ENCODE peak calls at places on chromosomes 11 and 22, in five cellular contexts. Q is body of pancreas; W is activated naive CD4-positive, alpha-beta T cell treated with anti-CD3 and anti-CD28 coated beads, Interleukin-2, amount 10 ng/mL, durations not matched to agents 7 days and 5 days; X is foreskin fibroblast; J is A549. S is an unnamed sample.

GRCh38 chr11:114291847-114292680 is 4.1 kb upstream of the NNMT start:
- DNase-seq in Q (no peak), J (no peak), W (no peak), X (peak), S (no peak)

GRCh38 chr11:130606181-130606580 is 157.7 kb downstream of the ADAMTS15 start:
- DNase-seq in Q (no peak), W (no peak), J (no peak), X (no peak), S (no peak)

GRCh38 chr22:40183029-40183581 is 5.4 kb downstream of the TNRC6B start:
- DNase-seq in Q (peak), J (no peak), W (peak), X (peak), S (no peak)

GRCh38 chr11:4697583-4697982 is at the start of gene OR51E2:
- DNase-seq in W (no peak), Q (no peak), X (no peak), J (no peak), S (no peak)

GRCh38 chr11:124193221-124193945 is 10.2 kb downstream of the OR10D3 start:
- DNase-seq in J (no peak), W (no peak), X (no peak), Q (no peak), S (no peak)

GRCh38 chr22:31490496-31490925 is 869 bp upstream of the EIF4ENIF1 start:
- DNase-seq in Q (peak), W (peak), X (peak), J (peak), S (peak)

GRCh38 chr11:132249256-132249655 is 878.8 kb downstream of the NTM start:
- DNase-seq in J (no peak), Q (no peak), X (no peak), W (no peak), S (no peak)

GRCh38 chr11:72747456-72747855 is 4.8 kb downstream of the ARAP1 start:
- DNase-seq in W (no peak), X (no peak), J (no peak), Q (no peak), S (no peak)

GRCh38 chr11:68412593-68413475 is 47.7 kb upstream of the PPP6R3 start:
- DNase-seq in J (no peak), Q (peak), X (peak), W (no peak), S (no peak)

GRCh38 chr22:38569972-38570840 is at the start of gene DMC1:
- DNase-seq in Q (peak), X (peak), J (peak), W (peak), S (peak)

GRCh38 chr11:106418786-106419185 is 341.3 kb downstream of the AASDHPPT start:
- DNase-seq in X (no peak), W (no peak), J (no peak), Q (no peak), S (no peak)

GRCh38 chr11:43327987-43328386 is 16.2 kb downstream of the API5 start:
- DNase-seq in X (peak), Q (peak), W (no peak), J (no peak), S (no peak)

GRCh38 chr22:17562906-17563870 is at the start of gene SLC25A18:
- DNase-seq in J (no peak), X (no peak), W (no peak), Q (peak), S (no peak)

GRCh38 chr11:117814766-117815261 is 9.7 kb downstream of the FXYD2 start:
- DNase-seq in J (no peak), W (peak), X (no peak), Q (peak), S (peak)

GRCh38 chr11:106939157-106939556 is 79.1 kb downstream of the GUCY1A2 start:
- DNase-seq in Q (no peak), W (no peak), J (no peak), X (no peak), S (no peak)

GRCh38 chr22:31122532-31123291 is at the start of gene INPP5J:
- DNase-seq in W (no peak), J (peak), Q (peak), X (no peak), S (no peak)

GRCh38 chr11:80651004-80651403 is 1210.2 kb upstream of the TENM4 start:
- DNase-seq in Q (no peak), W (no peak), J (no peak), X (no peak), S (no peak)

GRCh38 chr22:44259366-44260215 is 53.2 kb downstream of the SHISAL1 start:
- DNase-seq in X (no peak), W (peak), Q (no peak), J (no peak), S (peak)

GRCh38 chr11:76839326-76839725 is 21.4 kb upstream of the ACER3 start:
- DNase-seq in J (no peak), W (no peak), Q (no peak), X (no peak), S (no peak)

GRCh38 chr11:5040876-5041275 is 5.5 kb upstream of the OR52J3 start:
- DNase-seq in W (no peak), J (no peak), X (no peak), Q (no peak), S (no peak)

S was measured in activated naive CD8-positive, alpha-beta T cell treated with anti-CD3 and anti-CD28 coated beads, Interleukin-2, amount 10 ng/mL, durations not matched to agents 7 days and 5 days.